ENCODE peak calls at places on chromosomes 7 and 10, in six cellular contexts. One of them, this sample, is unnamed.

GRCh38 chr7:148761499-148762278 is 63.0 kb downstream of the CUL1 start:
- DNase-seq in activated T-cell treated with anti-CD3 and anti-CD28 coated beads for 1 hour: no peak
- DNase-seq in NCI-H1092: no peak
- DNase-seq in DMS53: no peak
- DNase-seq in NCI-H2081: no peak
- DNase-seq in NCI-H345: no peak
- DNase-seq in this sample: no peak

GRCh38 chr10:60733189-60733815 is 45.0 kb upstream of the CDK1 start:
- DNase-seq in activated T-cell treated with anti-CD3 and anti-CD28 coated beads for 1 hour: peak; percentile 17
- DNase-seq in NCI-H1092: no peak
- DNase-seq in DMS53: peak; percentile 86
- DNase-seq in NCI-H2081: peak; percentile 51
- DNase-seq in NCI-H345: peak; percentile 60
- DNase-seq in this sample: no peak

GRCh38 chr10:102421645-102422585 is 1.3 kb downstream of the FBXL15 start:
- DNase-seq in activated T-cell treated with anti-CD3 and anti-CD28 coated beads for 1 hour: no peak
- DNase-seq in NCI-H1092: no peak
- DNase-seq in DMS53: peak; percentile 81
- DNase-seq in NCI-H2081: no peak
- DNase-seq in NCI-H345: no peak
- DNase-seq in this sample: no peak

GRCh38 chr7:94054130-94054529 is 50.0 kb upstream of the BET1 start:
- DNase-seq in activated T-cell treated with anti-CD3 and anti-CD28 coated beads for 1 hour: no peak
- DNase-seq in NCI-H1092: no peak
- DNase-seq in DMS53: peak; percentile 93
- DNase-seq in NCI-H2081: no peak
- DNase-seq in NCI-H345: no peak
- DNase-seq in this sample: no peak

GRCh38 chr10:132282667-132283603 is 24.8 kb downstream of the STK32C start:
- DNase-seq in activated T-cell treated with anti-CD3 and anti-CD28 coated beads for 1 hour: no peak
- DNase-seq in NCI-H1092: no peak
- DNase-seq in DMS53: no peak
- DNase-seq in NCI-H2081: no peak
- DNase-seq in NCI-H345: no peak
- DNase-seq in this sample: no peak

GRCh38 chr7:49500741-49501140 is 272.7 kb upstream of the VWC2 start:
- DNase-seq in activated T-cell treated with anti-CD3 and anti-CD28 coated beads for 1 hour: no peak
- DNase-seq in NCI-H1092: no peak
- DNase-seq in DMS53: no peak
- DNase-seq in NCI-H2081: no peak
- DNase-seq in NCI-H345: no peak
- DNase-seq in this sample: no peak

GRCh38 chr7:158445421-158446175 is 142.0 kb downstream of the PTPRN2 start:
- DNase-seq in activated T-cell treated with anti-CD3 and anti-CD28 coated beads for 1 hour: no peak
- DNase-seq in NCI-H1092: no peak
- DNase-seq in DMS53: no peak
- DNase-seq in NCI-H2081: no peak
- DNase-seq in NCI-H345: no peak
- DNase-seq in this sample: no peak

GRCh38 chr10:35191523-35191922 is 64.9 kb downstream of the CREM start:
- DNase-seq in activated T-cell treated with anti-CD3 and anti-CD28 coated beads for 1 hour: no peak
- DNase-seq in NCI-H1092: no peak
- DNase-seq in DMS53: no peak
- DNase-seq in NCI-H2081: no peak
- DNase-seq in NCI-H345: no peak
- DNase-seq in this sample: no peak

GRCh38 chr7:78039791-78040776 is 241.5 kb downstream of the PHTF2 start:
- DNase-seq in activated T-cell treated with anti-CD3 and anti-CD28 coated beads for 1 hour: peak; percentile 4
- DNase-seq in NCI-H1092: no peak
- DNase-seq in DMS53: peak; percentile 19
- DNase-seq in NCI-H2081: no peak
- DNase-seq in NCI-H345: no peak
- DNase-seq in this sample: no peak

GRCh38 chr7:135189961-135190360 is 19.5 kb upstream of the CYREN start:
- DNase-seq in activated T-cell treated with anti-CD3 and anti-CD28 coated beads for 1 hour: no peak
- DNase-seq in NCI-H1092: no peak
- DNase-seq in DMS53: no peak
- DNase-seq in NCI-H2081: no peak
- DNase-seq in NCI-H345: no peak
- DNase-seq in this sample: no peak

GRCh38 chr7:128929201-128929808 is 8.4 kb upstream of the IRF5 start:
- DNase-seq in activated T-cell treated with anti-CD3 and anti-CD28 coated beads for 1 hour: no peak
- DNase-seq in NCI-H1092: no peak
- DNase-seq in DMS53: no peak
- DNase-seq in NCI-H2081: no peak
- DNase-seq in NCI-H345: no peak
- DNase-seq in this sample: no peak

GRCh38 chr7:5420108-5420840 is 3.4 kb downstream of the TNRC18 start:
- DNase-seq in activated T-cell treated with anti-CD3 and anti-CD28 coated beads for 1 hour: no peak
- DNase-seq in NCI-H1092: no peak
- DNase-seq in DMS53: peak; percentile 69
- DNase-seq in NCI-H2081: no peak
- DNase-seq in NCI-H345: no peak
- DNase-seq in this sample: no peak

GRCh38 chr7:37028909-37029440 is 304.7 kb upstream of the AOAH start:
- DNase-seq in activated T-cell treated with anti-CD3 and anti-CD28 coated beads for 1 hour: no peak
- DNase-seq in NCI-H1092: no peak
- DNase-seq in DMS53: no peak
- DNase-seq in NCI-H2081: no peak
- DNase-seq in NCI-H345: no peak
- DNase-seq in this sample: no peak

GRCh38 chr7:17325364-17325763 is 26.9 kb downstream of the AHR start:
- DNase-seq in activated T-cell treated with anti-CD3 and anti-CD28 coated beads for 1 hour: no peak
- DNase-seq in NCI-H1092: no peak
- DNase-seq in DMS53: peak; percentile 84
- DNase-seq in NCI-H2081: no peak
- DNase-seq in NCI-H345: no peak
- DNase-seq in this sample: no peak

GRCh38 chr10:103814104-103814503 is 41.3 kb downstream of the SH3PXD2A start:
- DNase-seq in activated T-cell treated with anti-CD3 and anti-CD28 coated beads for 1 hour: no peak
- DNase-seq in NCI-H1092: no peak
- DNase-seq in DMS53: no peak
- DNase-seq in NCI-H2081: no peak
- DNase-seq in NCI-H345: no peak
- DNase-seq in this sample: no peak

GRCh38 chr7:87059525-87060287 is at the start of gene ELAPOR2:
- DNase-seq in activated T-cell treated with anti-CD3 and anti-CD28 coated beads for 1 hour: peak; percentile 67
- DNase-seq in NCI-H1092: peak; percentile 93
- DNase-seq in DMS53: peak; percentile 96
- DNase-seq in NCI-H2081: peak; percentile 93
- DNase-seq in NCI-H345: peak; percentile 94
- DNase-seq in this sample: no peak

GRCh38 chr7:30193333-30193943 is 58.7 kb downstream of the MTURN start:
- DNase-seq in activated T-cell treated with anti-CD3 and anti-CD28 coated beads for 1 hour: no peak
- DNase-seq in NCI-H1092: no peak
- DNase-seq in DMS53: no peak
- DNase-seq in NCI-H2081: no peak
- DNase-seq in NCI-H345: no peak
- DNase-seq in this sample: no peak

GRCh38 chr10:50275650-50276235 is 24.4 kb upstream of the ASAH2 start:
- DNase-seq in activated T-cell treated with anti-CD3 and anti-CD28 coated beads for 1 hour: peak; percentile 9
- DNase-seq in NCI-H1092: no peak
- DNase-seq in DMS53: peak; percentile 64
- DNase-seq in NCI-H2081: no peak
- DNase-seq in NCI-H345: peak; percentile 50
- DNase-seq in this sample: no peak

GRCh38 chr7:32694182-32694581 is 197.4 kb downstream of the KBTBD2 start:
- DNase-seq in activated T-cell treated with anti-CD3 and anti-CD28 coated beads for 1 hour: no peak
- DNase-seq in NCI-H1092: no peak
- DNase-seq in DMS53: no peak
- DNase-seq in NCI-H2081: no peak
- DNase-seq in NCI-H345: no peak
- DNase-seq in this sample: no peak

GRCh38 chr10:6497524-6498140 is 82.4 kb downstream of the PRKCQ start:
- DNase-seq in activated T-cell treated with anti-CD3 and anti-CD28 coated beads for 1 hour: no peak
- DNase-seq in NCI-H1092: no peak
- DNase-seq in DMS53: no peak
- DNase-seq in NCI-H2081: no peak
- DNase-seq in NCI-H345: no peak
- DNase-seq in this sample: no peak

GRCh38 chr10:74575191-74575720 is 251.1 kb upstream of the KAT6B start:
- DNase-seq in activated T-cell treated with anti-CD3 and anti-CD28 coated beads for 1 hour: no peak
- DNase-seq in NCI-H1092: no peak
- DNase-seq in DMS53: no peak
- DNase-seq in NCI-H2081: no peak
- DNase-seq in NCI-H345: no peak
- DNase-seq in this sample: no peak

GRCh38 chr7:102396710-102397019 is 502 bp downstream of the PRKRIP1 start:
- DNase-seq in activated T-cell treated with anti-CD3 and anti-CD28 coated beads for 1 hour: no peak
- DNase-seq in NCI-H1092: no peak
- DNase-seq in DMS53: no peak
- DNase-seq in NCI-H2081: no peak
- DNase-seq in NCI-H345: no peak
- DNase-seq in this sample: no peak

GRCh38 chr7:10657837-10658236 is 315.8 kb upstream of the PHF14 start:
- DNase-seq in activated T-cell treated with anti-CD3 and anti-CD28 coated beads for 1 hour: no peak
- DNase-seq in NCI-H1092: no peak
- DNase-seq in DMS53: no peak
- DNase-seq in NCI-H2081: no peak
- DNase-seq in NCI-H345: no peak
- DNase-seq in this sample: no peak